ENCODE peak calls at places on chromosomes 2 and 18, in four cellular contexts. One of them, this sample, is unnamed.

GRCh38 chr18:74623047-74623816 is 25.6 kb downstream of the ZNF407 start:
- DNase-seq in K562: no peak
- DNase-seq in A549: no peak
- DNase-seq in HepG2: no peak
- DNase-seq in this sample: no peak

GRCh38 chr2:110993557-110994231 is 127.0 kb upstream of the BCL2L11 start:
- DNase-seq in K562: no peak
- DNase-seq in A549: no peak
- DNase-seq in HepG2: no peak
- DNase-seq in this sample: no peak

GRCh38 chr2:65350714-65351113 is 81.7 kb downstream of the SPRED2 start:
- DNase-seq in K562: peak; percentile 51
- DNase-seq in A549: peak; percentile 41
- DNase-seq in HepG2: no peak
- DNase-seq in this sample: peak; percentile 25

GRCh38 chr2:119142822-119143221 is 15.7 kb downstream of the C1QL2 start:
- DNase-seq in K562: no peak
- DNase-seq in A549: no peak
- DNase-seq in HepG2: peak; percentile 24
- DNase-seq in this sample: no peak

GRCh38 chr2:207772081-207772843 is 2.6 kb upstream of the FZD5 start:
- DNase-seq in K562: peak; percentile 40
- DNase-seq in A549: peak; percentile 47
- DNase-seq in HepG2: no peak
- DNase-seq in this sample: peak; percentile 72

GRCh38 chr2:71786291-71787107 is 333.1 kb downstream of the DYSF start:
- DNase-seq in K562: no peak
- DNase-seq in A549: no peak
- DNase-seq in HepG2: no peak
- DNase-seq in this sample: no peak

GRCh38 chr2:108911807-108912628 is 77.0 kb downstream of the EDAR start:
- DNase-seq in K562: no peak
- DNase-seq in A549: no peak
- DNase-seq in HepG2: no peak
- DNase-seq in this sample: no peak

GRCh38 chr2:25960920-25961319 is 21.4 kb downstream of the KIF3C start:
- DNase-seq in K562: no peak
- DNase-seq in A549: no peak
- DNase-seq in HepG2: no peak
- DNase-seq in this sample: no peak

GRCh38 chr2:144645055-144645778 is 125.3 kb upstream of the ZEB2 start:
- DNase-seq in K562: no peak
- DNase-seq in A549: no peak
- DNase-seq in HepG2: no peak
- DNase-seq in this sample: no peak

GRCh38 chr2:195322324-195322723 is 334.7 kb upstream of the SLC39A10 start:
- DNase-seq in K562: no peak
- DNase-seq in A549: peak; percentile 69
- DNase-seq in HepG2: no peak
- DNase-seq in this sample: no peak

GRCh38 chr2:234919711-234920110 is 32.1 kb upstream of the SH3BP4 start:
- DNase-seq in K562: no peak
- DNase-seq in A549: no peak
- DNase-seq in HepG2: no peak
- DNase-seq in this sample: no peak

GRCh38 chr18:59837586-59837985 is 62.2 kb upstream of the PMAIP1 start:
- DNase-seq in K562: peak; percentile 50
- DNase-seq in A549: peak; percentile 60
- DNase-seq in HepG2: peak; percentile 52
- DNase-seq in this sample: peak; percentile 57

GRCh38 chr2:3143602-3144001 is 234.0 kb downstream of the EIPR1 start:
- DNase-seq in K562: no peak
- DNase-seq in A549: no peak
- DNase-seq in HepG2: no peak
- DNase-seq in this sample: no peak

GRCh38 chr2:4408311-4408710 is 704.9 kb downstream of the DCDC2C start:
- DNase-seq in K562: no peak
- DNase-seq in A549: no peak
- DNase-seq in HepG2: no peak
- DNase-seq in this sample: no peak

GRCh38 chr2:49306925-49307324 is 152.6 kb upstream of the FSHR start:
- DNase-seq in K562: no peak
- DNase-seq in A549: peak; percentile 6
- DNase-seq in HepG2: peak; percentile 61
- DNase-seq in this sample: no peak

GRCh38 chr2:222806606-222807036 is 54.2 kb upstream of the ACSL3 start:
- DNase-seq in K562: no peak
- DNase-seq in A549: no peak
- DNase-seq in HepG2: peak; percentile 24
- DNase-seq in this sample: no peak

GRCh38 chr2:214810670-214811069 is 1.2 kb upstream of the BARD1 start:
- DNase-seq in K562: peak; percentile 6
- DNase-seq in A549: no peak
- DNase-seq in HepG2: no peak
- DNase-seq in this sample: no peak

GRCh38 chr2:134999536-134999935 is 47.7 kb downstream of the MAP3K19 start:
- DNase-seq in K562: no peak
- DNase-seq in A549: no peak
- DNase-seq in HepG2: no peak
- DNase-seq in this sample: no peak

GRCh38 chr2:65345626-65346025 is 86.8 kb downstream of the SPRED2 start:
- DNase-seq in K562: no peak
- DNase-seq in A549: no peak
- DNase-seq in HepG2: no peak
- DNase-seq in this sample: no peak

GRCh38 chr2:207819021-207819687 is 49.4 kb upstream of the FZD5 start:
- DNase-seq in K562: no peak
- DNase-seq in A549: no peak
- DNase-seq in HepG2: peak; percentile 60
- DNase-seq in this sample: no peak

GRCh38 chr2:227595797-227596196 is 2.9 kb upstream of the SCYGR2 start:
- DNase-seq in K562: no peak
- DNase-seq in A549: no peak
- DNase-seq in HepG2: no peak
- DNase-seq in this sample: no peak

GRCh38 chr2:143736904-143737303 is 607.7 kb downstream of the ARHGAP15 start:
- DNase-seq in K562: no peak
- DNase-seq in A549: no peak
- DNase-seq in HepG2: no peak
- DNase-seq in this sample: no peak

GRCh38 chr2:148966432-148966758 is 72.1 kb upstream of the LYPD6B start:
- DNase-seq in K562: no peak
- DNase-seq in A549: no peak
- DNase-seq in HepG2: no peak
- DNase-seq in this sample: no peak

GRCh38 chr2:138948070-138948539 is 167.9 kb upstream of the NXPH2 start:
- DNase-seq in K562: no peak
- DNase-seq in A549: peak; percentile 23
- DNase-seq in HepG2: no peak
- DNase-seq in this sample: no peak

GRCh38 chr2:187993516-187993915 is 298.2 kb upstream of the GULP1 start:
- DNase-seq in K562: no peak
- DNase-seq in A549: no peak
- DNase-seq in HepG2: no peak
- DNase-seq in this sample: no peak

GRCh38 chr2:64837925-64838641 is 151.1 kb upstream of the SLC1A4 start:
- DNase-seq in K562: no peak
- DNase-seq in A549: peak; percentile 32
- DNase-seq in HepG2: no peak
- DNase-seq in this sample: no peak

GRCh38 chr2:68831688-68832087 is 39.5 kb downstream of the BMP10 start:
- DNase-seq in K562: no peak
- DNase-seq in A549: no peak
- DNase-seq in HepG2: no peak
- DNase-seq in this sample: no peak

GRCh38 chr2:100741880-100742814 is 77.8 kb upstream of the NPAS2 start:
- DNase-seq in K562: no peak
- DNase-seq in A549: peak; percentile 53
- DNase-seq in HepG2: peak; percentile 82
- DNase-seq in this sample: no peak

GRCh38 chr2:68971591-68972231 is 2.7 kb upstream of the GKN1 start:
- DNase-seq in K562: no peak
- DNase-seq in A549: peak; percentile 98
- DNase-seq in HepG2: no peak
- DNase-seq in this sample: no peak

GRCh38 chr2:183088061-183088460 is 9.5 kb downstream of the DUSP19 start:
- DNase-seq in K562: no peak
- DNase-seq in A549: no peak
- DNase-seq in HepG2: no peak
- DNase-seq in this sample: no peak

GRCh38 chr2:72326759-72327158 is 179.1 kb upstream of the CYP26B1 start:
- DNase-seq in K562: no peak
- DNase-seq in A549: no peak
- DNase-seq in HepG2: no peak
- DNase-seq in this sample: no peak

DNA sequence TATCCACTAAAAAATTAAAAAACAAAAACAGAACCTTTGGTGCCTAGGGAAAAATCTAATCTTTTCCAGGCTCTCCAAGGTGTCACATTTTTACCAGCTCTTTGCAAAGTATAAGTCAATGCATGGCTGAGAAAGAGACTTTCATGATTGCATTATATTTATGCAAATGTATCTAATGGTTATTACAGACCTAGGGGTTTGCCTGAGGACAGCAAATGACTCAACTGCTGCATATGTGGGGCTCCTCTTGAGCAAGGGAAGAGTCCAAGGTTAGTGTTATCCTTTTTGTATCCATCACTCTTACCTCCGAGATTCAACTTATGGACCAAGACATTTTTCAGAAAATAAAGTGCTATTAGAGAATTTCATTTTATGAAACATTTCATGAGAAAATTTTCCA is 33.9 kb upstream of the RMP24 start:
- DNase-seq in K562: no peak
- DNase-seq in A549: no peak
- DNase-seq in HepG2: no peak
- DNase-seq in this sample: no peak
- TF ChIP-seq HMGXB4 in K562: no peak
- TF ChIP-seq HMGXB4 in A549: no peak
- TF ChIP-seq HMGXB4 in HepG2: no peak
- TF ChIP-seq HMGXB4 in this sample: no peak

GRCh38 chr2:120861576-120862191 is 126.0 kb downstream of the GLI2 start:
- DNase-seq in K562: no peak
- DNase-seq in A549: no peak
- DNase-seq in HepG2: no peak
- DNase-seq in this sample: no peak

GRCh38 chr2:120862254-120863172 is 126.8 kb downstream of the GLI2 start:
- DNase-seq in K562: no peak
- DNase-seq in A549: no peak
- DNase-seq in HepG2: no peak
- DNase-seq in this sample: no peak

GRCh38 chr2:120860579-120860922 is 124.9 kb downstream of the GLI2 start:
- DNase-seq in K562: no peak
- DNase-seq in A549: no peak
- DNase-seq in HepG2: no peak
- DNase-seq in this sample: no peak

GRCh38 chr2:120859814-120860578 is 124.3 kb downstream of the GLI2 start:
- DNase-seq in K562: no peak
- DNase-seq in A549: no peak
- DNase-seq in HepG2: no peak
- DNase-seq in this sample: no peak

GRCh38 chr2:120861191-120861575 is 125.5 kb downstream of the GLI2 start:
- DNase-seq in K562: no peak
- DNase-seq in A549: no peak
- DNase-seq in HepG2: no peak
- DNase-seq in this sample: no peak
- TF ChIP-seq HMGXB4 in K562: no peak
- TF ChIP-seq HMGXB4 in A549: no peak
- TF ChIP-seq HMGXB4 in HepG2: no peak
- TF ChIP-seq HMGXB4 in this sample: no peak

GRCh38 chr2:226489765-226490164 is 309.9 kb downstream of the IRS1 start:
- DNase-seq in K562: no peak
- DNase-seq in A549: peak; percentile 23
- DNase-seq in HepG2: no peak
- DNase-seq in this sample: no peak
- TF ChIP-seq HMGXB4 in K562: no peak
- TF ChIP-seq HMGXB4 in A549: no peak
- TF ChIP-seq HMGXB4 in HepG2: no peak
- TF ChIP-seq HMGXB4 in this sample: no peak

GRCh38 chr2:120559401-120559800 is 176.3 kb upstream of the GLI2 start:
- DNase-seq in K562: no peak
- DNase-seq in A549: no peak
- DNase-seq in HepG2: no peak
- DNase-seq in this sample: no peak
- TF ChIP-seq HMGXB4 in K562: no peak
- TF ChIP-seq HMGXB4 in A549: no peak
- TF ChIP-seq HMGXB4 in HepG2: no peak
- TF ChIP-seq HMGXB4 in this sample: no peak

GRCh38 chr2:205716126-205716525 is 33.8 kb downstream of the NRP2 start:
- DNase-seq in K562: peak; percentile 74
- DNase-seq in A549: peak; percentile 75
- DNase-seq in HepG2: no peak
- DNase-seq in this sample: peak; percentile 67
- TF ChIP-seq HMGXB4 in K562: no peak
- TF ChIP-seq HMGXB4 in A549: no peak
- TF ChIP-seq HMGXB4 in HepG2: no peak
- TF ChIP-seq HMGXB4 in this sample: no peak

DNA sequence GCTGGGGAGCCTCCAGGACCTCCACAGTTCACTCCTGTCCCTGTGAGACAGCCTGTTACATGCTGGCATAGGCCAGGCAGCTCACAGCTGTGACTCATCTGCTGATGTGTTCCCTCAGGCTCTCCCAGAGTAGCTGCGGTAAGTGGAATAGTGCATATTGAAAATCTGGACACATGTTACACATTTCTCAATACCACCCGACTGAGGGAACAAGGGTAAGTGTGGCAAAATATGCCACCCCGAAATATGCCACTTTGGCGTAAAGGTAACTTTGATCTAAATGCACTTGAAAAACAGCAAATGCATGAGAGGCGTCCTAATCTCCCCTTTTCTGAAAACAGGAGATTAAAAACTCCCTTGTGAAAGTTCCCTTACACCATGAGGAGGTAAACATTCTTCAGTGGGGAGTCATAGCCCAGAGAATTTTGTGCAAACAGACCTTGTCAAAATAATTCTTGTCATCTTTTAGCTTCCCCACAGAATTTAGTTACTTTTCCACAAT is 557.9 kb downstream of the CCDC85A start:
- DNase-seq in K562: no peak
- DNase-seq in A549: peak; percentile 91
- DNase-seq in HepG2: peak; percentile 18
- DNase-seq in this sample: no peak
- TF ChIP-seq HMGXB4 in K562: no peak
- TF ChIP-seq HMGXB4 in A549: no peak
- TF ChIP-seq HMGXB4 in HepG2: no peak
- TF ChIP-seq HMGXB4 in this sample: no peak

This sample was measured in WTC11.